ENCODE peak calls at places on chromosome 21, in eight cellular contexts. T is GM06990, Z is body of pancreas, J is coronary artery, X is AG04450, C is uterus, O is BJ, K is HFF-Myc. R is an unnamed sample.

GRCh38 chr21:34781508-34781907 is 112.7 kb downstream of the CLIC6 start:
- DNase-seq in O (no peak), T (no peak), Z (peak; percentile 37), C (no peak), J (no peak), K (no peak), X (no peak), R (no peak)

GRCh38 chr21:44011123-44011773 is 861 bp upstream of the TRAPPC10 start:
- DNase-seq in C (peak; percentile 42), X (no peak), J (no peak), Z (no peak), K (no peak), T (no peak), O (no peak), R (no peak)

GRCh38 chr21:34086887-34087306 is 13.5 kb downstream of the MRPS6 start:
- DNase-seq in T (no peak), C (no peak), Z (no peak), O (no peak), X (no peak), J (no peak), K (no peak), R (no peak)

GRCh38 chr21:46636550-46637289 is 1.2 kb downstream of the PRMT2 start:
- DNase-seq in K (no peak), T (no peak), X (no peak), J (no peak), C (no peak), O (no peak), Z (no peak), R (no peak)

GRCh38 chr21:40567511-40567910 is 279.4 kb downstream of the DSCAM start:
- DNase-seq in O (no peak), Z (no peak), J (no peak), C (no peak), K (no peak), T (no peak), X (no peak), R (no peak)

GRCh38 chr21:14545906-14546480 is at the start of gene SAMSN1:
- DNase-seq in T (no peak), C (no peak), X (no peak), Z (peak; percentile 14), J (no peak), O (no peak), K (no peak), R (no peak)

GRCh38 chr21:44006656-44007055 is 5.5 kb upstream of the TRAPPC10 start:
- DNase-seq in J (no peak), Z (peak; percentile 25), O (no peak), X (no peak), K (no peak), T (no peak), C (peak; percentile 55), R (no peak)

GRCh38 chr21:29217818-29218252 is 80.9 kb upstream of the BACH1 start:
- DNase-seq in C (no peak), Z (no peak), J (no peak), X (peak; percentile 87), K (peak; percentile 93), T (no peak), O (peak; percentile 93), R (no peak)

GRCh38 chr21:22791986-22792560 is 1793.9 kb downstream of the NCAM2 start:
- DNase-seq in Z (peak; percentile 26), X (peak; percentile 6), J (no peak), K (peak; percentile 4), T (no peak), C (no peak), O (no peak), R (no peak)

GRCh38 chr21:28788030-28788429 is 204.6 kb downstream of the LTN1 start:
- DNase-seq in K (no peak), X (no peak), Z (no peak), C (no peak), O (no peak), T (no peak), J (no peak), R (no peak)

GRCh38 chr21:38957575-38958340 is 152.0 kb downstream of the ETS2 start:
- DNase-seq in C (no peak), Z (no peak), X (no peak), J (no peak), O (no peak), K (no peak), T (no peak), R (no peak)

GRCh38 chr21:44515359-44516165 is 24.4 kb downstream of the KRTAP10-1 start:
- DNase-seq in C (no peak), Z (no peak), K (no peak), X (no peak), J (no peak), O (no peak), T (no peak), R (no peak)

GRCh38 chr21:38691626-38692025 is 114.1 kb upstream of the ETS2 start:
- DNase-seq in Z (no peak), C (no peak), O (no peak), X (no peak), T (no peak), K (no peak), J (no peak), R (no peak)

GRCh38 chr21:25964009-25964408 is 206.6 kb downstream of the APP start:
- DNase-seq in Z (no peak), K (no peak), X (no peak), T (no peak), J (no peak), C (no peak), O (no peak), R (no peak)

GRCh38 chr21:37763298-37763697 is 153.0 kb downstream of the KCNJ6 start:
- DNase-seq in Z (no peak), C (no peak), X (no peak), O (no peak), J (no peak), K (no peak), T (no peak), R (no peak)

GRCh38 chr21:39686636-39687035 is 58.3 kb upstream of the IGSF5 start:
- DNase-seq in J (no peak), Z (no peak), T (no peak), X (no peak), C (no peak), K (no peak), O (no peak), R (no peak)

GRCh38 chr21:21084179-21084578 is 86.0 kb downstream of the NCAM2 start:
- DNase-seq in X (no peak), T (no peak), J (no peak), O (no peak), Z (no peak), C (no peak), K (no peak), R (no peak)

GRCh38 chr21:26106562-26106961 is 64.0 kb downstream of the APP start:
- DNase-seq in Z (no peak), T (no peak), X (no peak), C (no peak), O (no peak), J (no peak), K (no peak), R (no peak)

GRCh38 chr21:32103361-32103760 is 175.5 kb downstream of the MIS18A start:
- DNase-seq in X (no peak), Z (no peak), O (no peak), T (no peak), C (no peak), J (no peak), K (no peak), R (no peak)

GRCh38 chr21:32101206-32101763 is 177.6 kb downstream of the MIS18A start:
- DNase-seq in K (no peak), X (no peak), T (no peak), J (no peak), O (no peak), C (no peak), Z (no peak), R (no peak)

GRCh38 chr21:32096411-32096810 is 182.4 kb downstream of the MIS18A start:
- DNase-seq in C (no peak), J (no peak), Z (no peak), T (no peak), O (no peak), X (no peak), K (no peak), R (no peak)

GRCh38 chr21:32102426-32102825 is 176.4 kb downstream of the MIS18A start:
- DNase-seq in O (no peak), C (no peak), X (no peak), T (no peak), Z (no peak), J (no peak), K (no peak), R (no peak)

DNA sequence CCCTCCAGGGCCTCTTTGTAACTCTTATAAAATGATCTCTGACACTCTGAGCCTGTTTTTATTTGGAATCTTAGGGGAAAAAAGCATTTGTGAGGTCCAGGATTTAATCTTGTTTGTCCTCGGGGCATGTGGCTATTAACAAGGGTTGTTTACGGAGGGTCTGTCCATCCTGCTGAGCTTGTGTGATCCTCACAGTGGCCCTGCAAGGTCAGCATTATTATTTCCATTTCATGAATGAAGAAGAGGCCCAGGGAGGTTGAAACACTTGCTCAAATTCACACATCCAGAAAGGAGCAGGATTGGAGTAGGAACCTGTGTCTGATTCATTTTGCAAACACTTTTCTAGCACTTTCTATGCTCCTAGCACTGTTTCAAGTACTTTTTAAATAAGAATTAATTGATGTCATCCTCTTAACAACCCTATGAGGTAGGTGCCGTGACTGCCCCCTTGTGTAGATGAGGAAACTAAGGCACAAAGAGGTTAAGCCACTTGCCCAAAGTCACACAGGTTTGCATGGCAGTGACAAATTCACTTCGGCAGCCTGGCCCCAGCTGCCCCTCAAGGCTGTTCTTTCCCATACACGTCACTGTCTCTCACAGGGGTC is 178.9 kb downstream of the MIS18A start:
- DNase-seq in J (no peak), C (no peak), Z (no peak), O (no peak), K (no peak), T (no peak), X (no peak), R (no peak)
- TF ChIP-seq CTCF in J (no peak), C (no peak), Z (no peak), O (no peak), K (peak; percentile 22), T (peak; percentile 16), X (no peak), R (peak; percentile 24)

GRCh38 chr21:17769049-17769845 is 49.9 kb downstream of the C21orf91 start:
- DNase-seq in J (no peak), Z (no peak), T (no peak), K (no peak), C (no peak), O (peak; percentile 64), X (no peak), R (no peak)
- H3K4me3 ChIP-seq in J (no peak overlapping the region), Z (no peak overlapping the region), T (no peak overlapping the region), K (no peak overlapping the region), C (no peak overlapping the region), O (no peak overlapping the region), X (no peak overlapping the region), R (no peak overlapping the region)

DNA sequence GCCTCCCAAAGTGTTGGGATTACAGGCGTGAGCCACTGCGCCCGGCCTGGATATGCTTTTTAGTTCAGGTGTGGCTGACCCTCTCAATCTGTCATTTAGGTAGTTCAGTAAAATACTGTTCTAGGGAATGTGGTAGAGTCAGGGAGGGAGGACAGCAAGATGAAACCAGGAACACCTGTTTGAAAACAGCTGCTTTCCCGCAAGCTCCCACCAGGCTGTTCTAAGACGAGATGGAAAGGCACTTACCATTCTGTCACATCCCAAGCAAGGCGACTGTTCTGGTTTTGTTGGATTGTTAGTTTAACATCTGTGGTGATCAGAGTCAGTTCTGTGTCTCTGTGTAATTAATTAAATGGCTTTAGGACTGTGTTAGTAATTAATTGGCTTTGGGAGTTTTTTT is 2.9 kb downstream of the CHAF1B start:
- DNase-seq in X (no peak), O (no peak), T (no peak), K (no peak), C (no peak), J (no peak), Z (no peak), R (no peak)
- TF ChIP-seq CTCF in X (no peak), O (no peak), T (no peak), K (no peak), C (no peak), J (no peak), Z (no peak), R (no peak)

GRCh38 chr21:15781986-15782385 is 52.2 kb downstream of the USP25 start:
- DNase-seq in J (no peak), O (no peak), X (no peak), C (no peak), T (no peak), Z (no peak), K (no peak), R (no peak)
- H3K4me3 ChIP-seq in J (no peak overlapping the region), O (no peak overlapping the region), X (no peak overlapping the region), C (no peak overlapping the region), T (no peak overlapping the region), Z (no peak overlapping the region), K (no peak overlapping the region), R (no peak overlapping the region)

R was measured in epithelial cell of proximal tubule.